ENCODE peak calls at places on chromosomes 3 and 15, in seven cellular contexts. S, U, L, N, P, C and M are unnamed samples.

GRCh38 chr15:98775498-98776230 is 127.3 kb downstream of the IGF1R start:
- DNase-seq in S (no peak), N (no peak), U (no peak), C (no peak), P (no peak), L (no peak), M (no peak)

GRCh38 chr3:186760141-186760813 is 23.1 kb upstream of the EIF4A2 start:
- DNase-seq in L (no peak), C (no peak), P (no peak), U (no peak), S (no peak), N (no peak), M (no peak)

GRCh38 chr15:68431792-68432401 is at the start of gene ITGA11:
- DNase-seq in P (peak; percentile 73), S (peak; percentile 83), C (peak; percentile 72), N (peak; percentile 66), L (peak; percentile 53), U (peak; percentile 91), M (no peak)

GRCh38 chr3:113143353-113143752 is 68.0 kb upstream of the BOC start:
- DNase-seq in S (no peak), L (no peak), P (no peak), N (no peak), C (no peak), U (no peak), M (no peak)

GRCh38 chr3:122533931-122534334 is 19.2 kb upstream of the KPNA1 start:
- DNase-seq in N (peak; percentile 79), S (no peak), U (no peak), L (no peak), P (no peak), C (no peak), M (peak; percentile 93)

GRCh38 chr3:13600950-13601691 is 52.2 kb downstream of the FBLN2 start:
- DNase-seq in S (no peak), P (no peak), L (no peak), U (no peak), N (peak; percentile 83), C (no peak), M (peak; percentile 52)

GRCh38 chr15:67413770-67414429 is 107.0 kb upstream of the C15orf61 start:
- DNase-seq in S (no peak), L (no peak), P (no peak), N (peak; percentile 48), C (no peak), U (no peak), M (peak; percentile 42)

GRCh38 chr3:193943200-193943599 is 192.7 kb upstream of the HES1 start:
- DNase-seq in N (no peak), C (no peak), L (no peak), U (no peak), S (no peak), P (no peak), M (no peak)

GRCh38 chr3:163785693-163786092 is 1292.6 kb downstream of the SI start:
- DNase-seq in L (no peak), P (no peak), U (no peak), N (peak; percentile 7), C (no peak), S (no peak), M (no peak)

GRCh38 chr3:96631050-96631449 is 183.3 kb upstream of the EPHA6 start:
- DNase-seq in N (no peak), C (no peak), S (no peak), U (no peak), P (no peak), L (no peak), M (no peak)

GRCh38 chr3:45968149-45968548 is 24.9 kb downstream of the CXCR6 start:
- DNase-seq in P (no peak), C (no peak), N (no peak), L (no peak), S (no peak), U (no peak), M (no peak)

GRCh38 chr3:187878776-187879524 is 133.7 kb upstream of the BCL6 start:
- DNase-seq in U (no peak), N (peak; percentile 11), C (no peak), L (no peak), P (no peak), S (no peak), M (peak; percentile 31)

GRCh38 chr3:14336414-14337285 is 65.8 kb upstream of the SLC6A6 start:
- DNase-seq in U (no peak), P (no peak), L (no peak), N (no peak), C (peak; percentile 75), S (no peak), M (no peak)

GRCh38 chr3:29370451-29371420 is 89.9 kb downstream of the RBMS3 start:
- DNase-seq in P (no peak), S (no peak), U (no peak), C (no peak), N (no peak), L (no peak), M (no peak)

GRCh38 chr15:47620960-47621681 is 96.2 kb upstream of the SEMA6D start:
- DNase-seq in S (no peak), N (no peak), U (no peak), C (no peak), P (no peak), L (no peak), M (no peak)

DNA sequence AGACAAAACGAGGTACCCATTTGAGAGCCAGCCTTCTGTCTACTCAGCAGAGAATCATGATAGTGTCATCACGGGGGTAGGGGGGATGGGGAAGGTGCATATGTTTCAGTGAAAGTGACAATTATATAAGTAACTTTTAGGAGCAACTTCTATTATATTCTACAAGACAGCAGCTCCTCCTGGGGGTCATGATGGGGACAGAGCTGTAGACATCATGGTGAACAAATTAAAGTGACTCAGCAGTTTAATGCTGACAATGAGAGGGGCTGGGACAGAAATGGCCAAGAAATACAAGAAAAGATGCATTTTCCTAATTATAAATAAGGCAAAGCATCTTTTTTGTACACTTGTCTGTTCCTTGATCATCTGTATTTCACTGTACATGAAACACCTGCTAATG is 11.8 kb downstream of the CAPN3 start:
- DNase-seq in U (no peak), N (peak; percentile 34), S (no peak), C (no peak), P (no peak), L (no peak), M (peak; percentile 9)
- TF ChIP-seq CTCF in U (no peak), N (peak; percentile 41), S (no peak), C (no peak), P (no peak), L (no peak), M (peak; percentile 60)

DNA sequence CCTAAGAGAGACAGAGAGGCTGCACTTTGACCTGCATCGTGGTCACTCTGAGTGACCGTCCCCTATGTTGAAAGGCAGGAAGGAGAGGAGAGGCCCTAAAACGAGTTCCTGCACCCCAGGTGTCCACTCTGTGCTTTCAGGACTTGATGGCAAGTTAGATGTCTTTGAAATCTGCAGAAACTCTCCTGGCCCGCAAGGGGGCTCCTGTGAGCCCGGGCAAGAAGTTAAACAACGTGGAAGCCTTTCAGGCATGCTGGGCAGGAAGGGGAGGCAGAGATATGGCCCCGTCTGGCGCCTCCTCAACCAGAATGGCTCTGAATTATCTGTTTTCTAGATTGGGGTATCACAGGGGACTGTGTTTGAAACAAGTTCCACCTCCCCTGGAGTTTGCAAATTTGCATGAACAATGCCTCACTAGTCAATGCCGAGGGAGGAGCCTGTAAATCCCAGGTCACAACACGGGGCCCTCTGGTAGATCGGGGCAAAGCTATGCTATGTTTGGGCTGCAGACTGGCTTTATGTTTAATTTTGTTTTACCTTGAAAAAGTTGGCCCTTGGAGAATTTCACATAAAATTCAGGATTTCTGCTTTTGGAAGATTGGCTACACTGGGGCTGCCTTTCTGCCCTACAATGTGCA is 9.8 kb downstream of the CTXND1 start:
- DNase-seq in S (no peak), P (no peak), U (no peak), C (no peak), N (no peak), L (no peak), M (peak; percentile 12)
- TF ChIP-seq CTCF in S (peak; percentile 66), P (peak; percentile 50), U (no peak), C (peak; percentile 49), N (peak; percentile 78), L (no peak), M (peak; percentile 79)

DNA sequence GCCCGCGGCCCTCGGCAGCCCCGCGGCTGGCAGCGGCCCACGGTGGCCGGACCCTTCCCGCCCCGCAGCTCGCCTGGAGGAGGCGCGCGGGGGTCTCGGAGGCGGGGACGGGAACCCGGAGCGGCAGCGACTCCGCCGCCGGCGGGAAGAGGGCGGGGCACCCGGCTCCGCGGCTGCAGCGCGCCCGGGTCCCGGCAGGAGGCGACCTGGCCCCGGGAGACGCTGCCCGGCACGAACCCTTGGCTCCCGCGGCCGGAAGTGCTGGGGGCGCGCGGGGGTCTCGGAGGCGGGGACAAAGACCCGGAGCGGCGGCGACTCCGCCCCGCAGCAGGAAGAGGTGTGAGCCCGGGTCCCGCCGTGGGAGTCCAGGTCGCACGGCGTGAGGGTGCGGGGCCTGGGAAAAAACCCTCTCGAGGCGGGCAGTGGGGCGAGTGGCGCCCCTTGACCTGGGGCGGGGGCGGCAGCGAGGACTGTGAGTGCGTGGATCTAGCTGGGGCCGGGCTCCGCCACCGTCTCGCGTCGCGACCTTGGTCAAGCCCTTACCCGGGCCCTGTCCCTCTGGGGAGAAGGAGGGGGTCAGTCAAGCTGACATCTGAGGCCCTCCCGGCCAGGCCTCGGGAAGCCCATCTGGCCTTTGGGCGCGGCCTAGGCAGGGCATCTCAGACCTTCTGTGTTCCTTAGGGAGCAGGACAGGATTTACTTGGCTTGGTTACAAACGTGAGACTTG is at the start of gene CIB2:
- DNase-seq in U (peak; percentile 76), N (peak; percentile 13), C (peak; percentile 78), L (no peak), P (peak; percentile 76), S (peak; percentile 75), M (no peak)
- TF ChIP-seq CTCF in U (peak; percentile 80), N (peak; percentile 34), C (peak; percentile 77), L (peak; percentile 82), P (peak; percentile 86), S (peak; percentile 90), M (peak; percentile 81)

DNA sequence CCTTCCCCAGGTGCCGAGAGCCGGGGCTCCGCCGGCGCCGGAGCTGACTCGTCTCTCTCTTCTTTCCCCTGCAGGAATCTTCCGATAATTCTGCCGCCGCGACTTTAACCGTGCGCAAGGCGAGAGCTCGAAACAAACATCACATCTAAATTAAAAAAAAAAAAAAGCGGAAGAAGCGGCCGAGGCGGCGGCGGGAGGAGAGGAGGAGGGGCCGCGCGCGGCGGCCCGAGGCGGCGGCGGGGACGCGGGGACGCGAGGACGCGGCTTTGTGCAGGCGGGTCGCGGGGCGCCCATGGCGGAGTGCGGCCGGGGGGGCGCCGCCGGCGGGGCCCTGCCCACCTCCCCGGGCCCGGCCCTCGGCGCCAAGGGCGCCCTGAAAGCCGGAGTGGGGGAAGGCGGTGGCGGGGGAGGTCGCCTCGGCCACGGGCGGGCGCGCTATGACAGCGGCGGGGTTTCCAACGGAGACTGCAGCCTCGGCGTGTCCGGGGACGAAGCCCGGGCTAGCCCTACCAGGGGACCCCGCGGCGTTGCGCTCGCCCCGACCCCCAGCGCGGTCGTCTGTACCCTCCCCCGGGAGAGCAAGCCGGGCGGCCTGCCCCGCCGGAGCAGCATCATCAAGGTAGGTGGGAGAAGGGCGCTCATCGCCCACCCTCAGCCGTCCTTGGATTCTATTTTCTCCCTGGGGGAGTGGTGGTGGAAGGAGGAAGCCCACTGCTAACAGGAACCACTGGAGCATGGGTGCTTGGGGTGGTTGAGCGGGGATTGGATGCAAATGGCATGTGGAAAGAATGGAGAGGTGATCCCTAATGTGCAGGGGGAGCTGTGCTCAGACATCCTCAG is at the start of gene PLCL2:
- DNase-seq in C (peak; percentile 69), S (peak; percentile 54), L (peak; percentile 16), P (peak; percentile 52), U (peak; percentile 72), N (no peak), M (peak; percentile 29)
- TF ChIP-seq CTCF in C (no peak), S (no peak), L (no peak), P (no peak), U (no peak), N (no peak), M (no peak)

GRCh38 chr15:51672100-51672731 is 9.1 kb upstream of the SCG3 start:
- DNase-seq in S (peak; percentile 19), L (no peak), U (peak; percentile 68), N (no peak), P (no peak), C (no peak), M (no peak)
- TF ChIP-seq CTCF in S (no peak), L (no peak), U (no peak), N (no peak), P (no peak), C (no peak), M (no peak)